ENCODE peak calls at places on chromosome 9, in seven cellular contexts. Z, I, X, B, D, T and M are unnamed samples.

GRCh38 chr9:137233143-137233980 is 2.7 kb downstream of the SLC34A3 start:
- DNase-seq in Z (no peak), I (no peak), X (no peak), B (no peak), D (no peak), T (no peak), M (no peak)

GRCh38 chr9:69885474-69885929 is 64.9 kb downstream of the CFAP95 start:
- DNase-seq in Z (no peak), I (peak), X (peak), B (no peak), D (no peak), T (no peak), M (no peak)

GRCh38 chr9:110125207-110125751 is 82.7 kb downstream of the C9orf152 start:
- DNase-seq in Z (peak), I (no peak), X (peak), B (peak), D (peak), T (no peak), M (peak)

GRCh38 chr9:77454668-77455067 is 193.5 kb downstream of the GNA14 start:
- DNase-seq in Z (no peak), I (peak), X (no peak), B (no peak), D (no peak), T (no peak), M (no peak)

GRCh38 chr9:42396318-42396717 is 212.9 kb downstream of the SPATA31A6 start:
- DNase-seq in Z (no peak), I (no peak), X (no peak), B (no peak), D (no peak), T (no peak), M (no peak)

GRCh38 chr9:78437721-78438610 is 141.0 kb downstream of the PSAT1 start:
- DNase-seq in Z (peak), I (no peak), X (no peak), B (no peak), D (no peak), T (no peak), M (peak)

GRCh38 chr9:120532475-120532874 is 47.5 kb downstream of the CDK5RAP2 start:
- DNase-seq in Z (no peak), I (peak), X (no peak), B (peak), D (no peak), T (no peak), M (no peak)

GRCh38 chr9:19286634-19287188 is 56.2 kb downstream of the DENND4C start:
- DNase-seq in Z (no peak), I (peak), X (peak), B (no peak), D (no peak), T (no peak), M (no peak)

GRCh38 chr9:127183814-127184582 is 61.6 kb upstream of the ANGPTL2 start:
- DNase-seq in Z (no peak), I (no peak), X (peak), B (no peak), D (peak), T (no peak), M (no peak)

GRCh38 chr9:94014066-94014654 is 59.0 kb upstream of the BARX1 start:
- DNase-seq in Z (peak), I (peak), X (peak), B (peak), D (peak), T (peak), M (peak)

GRCh38 chr9:93808115-93809029 is 146.8 kb downstream of the BARX1 start:
- DNase-seq in Z (no peak), I (no peak), X (no peak), B (no peak), D (no peak), T (no peak), M (no peak)

GRCh38 chr9:91162311-91162710 is 199.4 kb downstream of the AUH start:
- DNase-seq in Z (no peak), I (peak), X (no peak), B (no peak), D (peak), T (no peak), M (no peak)

GRCh38 chr9:96858018-96858573 is 3.8 kb upstream of the ZNF782 start:
- DNase-seq in Z (no peak), I (peak), X (no peak), B (peak), D (peak), T (no peak), M (no peak)

GRCh38 chr9:87119328-87119881 is 172.1 kb upstream of the GAS1 start:
- DNase-seq in Z (no peak), I (peak), X (peak), B (peak), D (peak), T (no peak), M (no peak)

GRCh38 chr9:94861589-94862241 is 135.2 kb downstream of the AOPEP start:
- DNase-seq in Z (no peak), I (peak), X (no peak), B (peak), D (peak), T (no peak), M (no peak)

GRCh38 chr9:92726348-92726747 is 38.3 kb downstream of the BICD2 start:
- DNase-seq in Z (no peak), I (no peak), X (no peak), B (no peak), D (no peak), T (no peak), M (no peak)

GRCh38 chr9:127336708-127337352 is 60.1 kb upstream of the SLC2A8 start:
- DNase-seq in Z (no peak), I (peak), X (peak), B (peak), D (peak), T (no peak), M (no peak)

GRCh38 chr9:84238652-84239051 is 101.9 kb downstream of the SLC28A3 start:
- DNase-seq in Z (no peak), I (peak), X (no peak), B (no peak), D (no peak), T (peak), M (no peak)

GRCh38 chr9:118017607-118018122 is 313.5 kb downstream of the TLR4 start:
- DNase-seq in Z (no peak), I (no peak), X (no peak), B (no peak), D (no peak), T (no peak), M (no peak)

GRCh38 chr9:28868224-28868623 is 1294.9 kb upstream of the C9orf72 start:
- DNase-seq in Z (no peak), I (no peak), X (no peak), B (no peak), D (no peak), T (no peak), M (no peak)

GRCh38 chr9:121289554-121290370 is 21.8 kb downstream of the GSN start:
- DNase-seq in Z (no peak), I (no peak), X (no peak), B (no peak), D (no peak), T (no peak), M (no peak)

GRCh38 chr9:96241391-96241809 is 60.6 kb downstream of the HSD17B3 start:
- DNase-seq in Z (no peak), I (peak), X (no peak), B (no peak), D (no peak), T (no peak), M (no peak)

GRCh38 chr9:78472111-78472510 is 175.2 kb downstream of the PSAT1 start:
- DNase-seq in Z (no peak), I (no peak), X (no peak), B (no peak), D (no peak), T (no peak), M (no peak)

GRCh38 chr9:109953300-109953699 is 173.3 kb downstream of the PALM2AKAP2 start:
- DNase-seq in Z (no peak), I (no peak), X (no peak), B (no peak), D (no peak), T (no peak), M (no peak)

GRCh38 chr9:73916016-73916673 is 581.0 kb upstream of the RORB start:
- DNase-seq in Z (peak), I (no peak), X (no peak), B (peak), D (peak), T (no peak), M (peak)

GRCh38 chr9:127910613-127911205 is 6.1 kb downstream of the ST6GALNAC4 start:
- DNase-seq in Z (peak), I (no peak), X (peak), B (no peak), D (no peak), T (no peak), M (no peak)

GRCh38 chr9:23015557-23015956 is 568.9 kb downstream of the DMRTA1 start:
- DNase-seq in Z (no peak), I (no peak), X (no peak), B (no peak), D (no peak), T (no peak), M (no peak)

GRCh38 chr9:120177121-120177520 is 402.8 kb downstream of the CDK5RAP2 start:
- DNase-seq in Z (no peak), I (no peak), X (no peak), B (no peak), D (no peak), T (no peak), M (no peak)

GRCh38 chr9:34986541-34987047 is 3.0 kb upstream of the DNAJB5 start:
- DNase-seq in Z (peak), I (no peak), X (peak), B (no peak), D (peak), T (peak), M (peak)

GRCh38 chr9:127776195-127776918 is 2.1 kb downstream of the SH2D3C start:
- DNase-seq in Z (peak), I (no peak), X (no peak), B (no peak), D (no peak), T (peak), M (peak)

GRCh38 chr9:128504485-128505413 is at the start of gene GLE1:
- DNase-seq in Z (peak), I (peak), X (peak), B (peak), D (peak), T (peak), M (peak)

GRCh38 chr9:23123048-23123632 is 676.5 kb downstream of the DMRTA1 start:
- DNase-seq in Z (peak), I (peak), X (peak), B (peak), D (peak), T (peak), M (peak)

GRCh38 chr9:105842023-105842644 is 147.8 kb downstream of the TMEM38B start:
- DNase-seq in Z (peak), I (peak), X (peak), B (peak), D (peak), T (peak), M (peak)

GRCh38 chr9:121921444-121921843 is 171.7 kb downstream of the TTLL11 start:
- DNase-seq in Z (no peak), I (no peak), X (no peak), B (no peak), D (no peak), T (peak), M (no peak)

GRCh38 chr9:16134351-16134750 is 581.5 kb downstream of the CCDC171 start:
- DNase-seq in Z (no peak), I (peak), X (no peak), B (no peak), D (no peak), T (no peak), M (no peak)
- H2AFZ ChIP-seq in Z (no peak), I (peak), X (no peak), B (no peak), D (no peak), T (no peak), M (no peak)

GRCh38 chr9:133939845-133940244 is 52.3 kb downstream of the VAV2 start:
- DNase-seq in Z (no peak), I (no peak), X (no peak), B (no peak), D (no peak), T (no peak), M (no peak)

GRCh38 chr9:133943781-133944745 is 48.1 kb downstream of the VAV2 start:
- DNase-seq in Z (no peak), I (no peak), X (no peak), B (no peak), D (no peak), T (peak), M (peak)

GRCh38 chr9:133943036-133943780 is 48.9 kb downstream of the VAV2 start:
- DNase-seq in Z (no peak), I (no peak), X (no peak), B (no peak), D (no peak), T (no peak), M (no peak)

GRCh38 chr9:133944746-133945135 is 47.4 kb downstream of the VAV2 start:
- DNase-seq in Z (no peak), I (peak), X (peak), B (no peak), D (peak), T (no peak), M (no peak)

DNA sequence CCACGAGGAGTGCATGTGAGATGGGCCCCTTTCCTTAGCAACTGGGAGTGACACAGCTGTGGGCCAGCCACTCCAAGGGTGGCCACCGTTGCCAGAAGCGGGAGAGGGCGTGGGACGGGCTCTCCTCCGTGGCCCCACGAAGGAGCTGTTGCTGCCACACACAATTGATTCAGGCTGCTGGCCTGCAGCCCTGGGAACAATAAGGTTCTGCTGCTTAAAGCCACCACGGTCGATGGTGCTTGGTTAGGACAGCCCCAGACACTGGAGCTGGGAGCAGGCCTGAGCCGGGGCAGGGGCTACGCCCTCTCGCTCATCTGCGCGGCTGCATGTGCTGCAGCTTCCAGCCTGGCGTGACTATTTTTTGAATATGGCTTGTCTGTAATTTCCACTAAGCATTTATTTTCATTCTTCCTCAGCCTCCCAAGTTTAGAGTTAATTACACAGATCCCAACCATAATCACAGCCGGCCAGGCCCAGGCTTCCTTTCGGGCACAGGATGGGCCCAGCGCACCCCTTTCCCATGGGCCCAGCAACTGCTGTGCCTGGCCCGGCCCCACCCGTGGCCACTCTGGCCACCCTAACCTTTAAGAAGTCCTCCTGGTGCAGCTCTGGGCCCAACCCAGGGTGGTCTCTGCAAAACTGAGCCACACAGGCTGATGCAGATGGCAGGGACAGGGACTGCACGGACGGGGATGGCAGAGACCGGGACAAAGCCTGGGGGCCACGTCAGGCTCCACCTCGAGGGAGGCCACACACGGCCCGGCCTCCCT is 49.7 kb downstream of the VAV2 start:
- DNase-seq in Z (no peak), I (no peak), X (no peak), B (no peak), D (no peak), T (no peak), M (no peak)
- H3K27ac ChIP-seq in Z (no peak), I (no peak), X (no peak), B (no peak), D (no peak), T (no peak), M (no peak)

DNA sequence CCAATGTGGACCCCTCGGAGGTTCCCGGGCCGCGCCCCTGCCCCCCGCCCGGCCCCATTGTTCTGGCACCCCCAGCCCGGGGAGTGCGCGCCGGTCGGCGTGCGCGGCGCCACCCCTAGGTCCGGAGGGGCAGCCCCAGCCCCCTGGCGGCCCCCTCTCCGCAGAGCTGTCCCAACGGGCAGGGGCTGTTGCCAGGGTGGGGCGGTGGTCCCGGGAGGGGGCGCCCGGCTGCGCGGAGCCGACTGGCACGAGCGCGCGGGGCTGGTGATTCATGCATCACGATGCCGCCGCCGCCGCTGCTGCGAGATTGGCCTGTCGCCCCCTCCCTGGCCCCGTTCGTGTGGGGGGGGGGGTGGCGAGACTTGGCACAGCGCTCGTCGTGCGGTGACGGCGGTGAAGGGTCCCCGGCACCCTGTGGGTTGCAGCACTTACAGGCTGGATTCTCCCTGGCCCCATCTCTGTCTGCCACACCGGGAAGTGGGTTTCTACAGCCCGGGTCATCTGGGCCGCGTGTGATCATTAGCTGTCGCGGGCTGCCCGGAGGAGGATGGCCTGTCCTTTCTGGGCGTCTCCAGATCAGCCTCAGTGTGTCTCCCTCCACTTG is 756 bp downstream of the NCS1 start:
- DNase-seq in Z (no peak), I (no peak), X (peak), B (peak), D (peak), T (no peak), M (peak)
- H2AFZ ChIP-seq in Z (peak), I (peak), X (peak), B (peak), D (peak), T (no peak), M (peak)

DNA sequence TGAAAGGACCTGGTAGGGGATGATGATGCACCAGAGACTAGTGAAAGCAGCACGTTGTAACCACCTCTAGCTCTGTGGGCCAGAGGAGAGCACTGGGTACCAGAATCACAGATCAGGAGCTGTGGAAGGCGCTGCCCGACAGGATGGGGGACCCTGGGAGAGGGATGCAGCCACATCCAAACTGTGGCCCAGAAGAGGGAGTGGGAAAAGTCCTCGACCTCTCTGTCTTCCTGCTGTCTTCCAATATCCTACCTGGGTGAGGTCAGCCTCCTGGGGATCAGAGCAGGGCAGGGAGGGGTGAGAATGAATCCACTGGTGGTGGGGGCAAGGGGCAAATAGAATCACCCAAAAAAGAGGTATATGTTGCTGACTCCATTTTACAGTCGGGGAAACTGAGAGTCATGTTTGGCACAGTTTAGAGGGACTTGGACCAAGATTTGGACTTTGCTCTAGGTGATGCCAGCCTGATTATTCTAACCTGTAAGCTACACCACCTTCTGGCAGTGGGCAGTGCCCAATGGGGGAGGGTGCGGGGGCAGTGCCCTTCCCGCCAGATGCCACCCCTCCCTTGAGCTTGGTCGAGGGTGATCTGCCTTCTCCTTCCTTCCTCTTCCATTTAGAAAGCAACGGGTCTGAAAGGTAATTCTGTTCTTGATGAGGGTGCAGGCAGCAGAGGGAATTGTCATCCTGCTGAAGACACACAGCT is 155.8 kb downstream of the RGS3 start:
- DNase-seq in Z (no peak), I (no peak), X (no peak), B (no peak), D (no peak), T (no peak), M (no peak)
- H3K27ac ChIP-seq in Z (no peak), I (no peak), X (peak), B (peak), D (peak), T (no peak), M (no peak)

GRCh38 chr9:107784235-107784958 is 294.8 kb upstream of the KLF4 start:
- DNase-seq in Z (no peak), I (no peak), X (peak), B (peak), D (peak), T (no peak), M (no peak)
- H2AFZ ChIP-seq in Z (peak), I (no peak), X (no peak), B (no peak), D (peak), T (peak), M (peak)

GRCh38 chr9:98124637-98125426 is 5.8 kb upstream of the TRIM14 start:
- DNase-seq in Z (no peak), I (no peak), X (no peak), B (no peak), D (no peak), T (no peak), M (no peak)

GRCh38 chr9:98130576-98131228 is 11.7 kb upstream of the TRIM14 start:
- DNase-seq in Z (no peak), I (no peak), X (no peak), B (no peak), D (no peak), T (no peak), M (no peak)

GRCh38 chr9:98127226-98127625 is 8.2 kb upstream of the TRIM14 start:
- DNase-seq in Z (no peak), I (no peak), X (no peak), B (no peak), D (no peak), T (no peak), M (no peak)

GRCh38 chr9:98129451-98129881 is 10.4 kb upstream of the TRIM14 start:
- DNase-seq in Z (no peak), I (no peak), X (no peak), B (no peak), D (no peak), T (peak), M (no peak)

GRCh38 chr9:98128316-98128715 is 9.3 kb upstream of the TRIM14 start:
- DNase-seq in Z (no peak), I (no peak), X (no peak), B (no peak), D (no peak), T (no peak), M (no peak)
- H3K27ac ChIP-seq in Z (no peak), I (no peak), X (no peak), B (no peak), D (no peak), T (no peak), M (no peak)

DNA sequence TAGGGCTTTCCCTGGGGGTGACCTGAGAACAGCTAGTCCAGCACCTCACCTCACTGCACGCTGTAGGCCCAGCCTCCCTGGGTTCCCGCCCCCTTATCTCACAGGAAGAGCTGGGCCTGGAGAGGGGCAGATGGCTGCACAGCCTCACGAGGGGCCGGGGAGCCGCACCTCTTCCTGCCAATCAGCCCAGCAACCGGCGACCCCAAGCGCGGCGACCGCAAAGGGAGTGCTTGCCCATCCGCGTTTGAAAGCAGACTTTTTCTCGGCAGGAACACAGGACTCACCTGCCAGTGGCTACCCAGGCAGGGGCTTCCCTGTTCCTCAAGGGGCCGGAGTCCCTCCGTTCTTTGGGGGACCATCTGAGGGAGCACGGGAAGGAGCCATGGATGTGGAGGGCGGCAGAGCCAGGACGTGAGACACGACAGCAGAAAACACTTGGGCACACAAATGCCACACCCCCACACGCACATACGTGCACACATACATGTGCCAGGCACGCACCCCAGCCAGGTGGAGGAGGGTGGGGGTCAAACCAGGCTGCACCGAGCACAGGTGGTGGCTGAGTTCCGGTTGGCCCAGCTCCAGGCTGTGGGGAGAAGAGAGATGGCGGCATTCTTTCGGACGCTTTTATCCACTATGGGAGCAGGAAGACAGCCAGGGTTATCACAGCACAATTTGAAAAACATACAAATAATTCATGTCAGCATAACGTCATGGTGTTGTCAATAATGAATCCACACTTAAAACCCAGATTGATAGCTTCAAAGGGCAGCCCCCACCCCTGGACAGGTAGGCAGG is 11.3 kb downstream of the TMEM250 start:
- DNase-seq in Z (peak), I (no peak), X (no peak), B (no peak), D (no peak), T (peak), M (no peak)
- H2AFZ ChIP-seq in Z (no peak), I (no peak), X (no peak), B (no peak), D (no peak), T (no peak), M (no peak)